ENCODE peak calls at places on chromosomes 11 and 22, in ten cellular contexts. U, R, C, W, E, X, M, I, Q and G are unnamed samples.
A peak's percentile ranks its signal among the peaks of the same experiment; 100 is the strongest.

GRCh38 chr11:1877211-1878133 is 14.2 kb downstream of the PRR33 start:
- DNase-seq in C (no peak), X (peak; percentile 60), U (peak; percentile 40), W (no peak), Q (no peak), R (no peak), I (peak; percentile 33), E (no peak), M (peak; percentile 29), G (no peak)

GRCh38 chr22:45305456-45306065 is 4.2 kb upstream of the FAM118A start:
- DNase-seq in C (no peak), X (no peak), I (no peak), R (no peak), E (no peak), U (no peak), W (no peak), M (no peak), Q (no peak), G (no peak)

GRCh38 chr22:39087881-39088687 is 9.0 kb upstream of the APOBEC3H start:
- DNase-seq in E (peak; percentile 68), W (no peak), X (no peak), M (no peak), U (no peak), R (peak; percentile 78), Q (no peak), C (no peak), I (no peak), G (no peak)

GRCh38 chr22:24801906-24802504 is 4.0 kb upstream of the SGSM1 start:
- DNase-seq in C (no peak), M (no peak), R (no peak), Q (no peak), X (no peak), E (no peak), U (no peak), I (no peak), W (no peak), G (no peak)

GRCh38 chr22:29082826-29083545 is 10.2 kb downstream of the KREMEN1 start:
- DNase-seq in E (no peak), U (no peak), C (no peak), R (no peak), I (no peak), M (no peak), W (no peak), X (no peak), Q (no peak), G (no peak)

GRCh38 chr11:80748207-80748606 is 1307.4 kb upstream of the TENM4 start:
- DNase-seq in Q (no peak), C (no peak), I (no peak), R (no peak), E (no peak), M (no peak), U (no peak), W (no peak), X (no peak), G (no peak)

GRCh38 chr11:66335531-66336233 is 552 bp downstream of the RIN1 start:
- DNase-seq in X (peak; percentile 81), M (no peak), C (no peak), W (no peak), U (no peak), Q (no peak), R (peak; percentile 78), I (peak; percentile 80), E (no peak), G (no peak)

GRCh38 chr22:30892731-30893221 is 75.8 kb downstream of the MORC2 start:
- DNase-seq in R (no peak), W (no peak), U (no peak), I (no peak), X (no peak), M (no peak), C (no peak), E (no peak), Q (no peak), G (no peak)

GRCh38 chr11:92707173-92707619 is 262.3 kb upstream of the MTNR1B start:
- DNase-seq in W (no peak), R (no peak), U (peak; percentile 28), I (no peak), Q (peak; percentile 76), X (no peak), E (no peak), C (no peak), M (no peak), G (no peak)

GRCh38 chr11:27420722-27421572 is 51.6 kb downstream of the LGR4 start:
- DNase-seq in E (no peak), U (no peak), Q (no peak), I (no peak), X (no peak), C (no peak), W (no peak), R (no peak), M (no peak), G (no peak)

GRCh38 chr11:34208266-34209135 is 103.1 kb downstream of the NAT10 start:
- DNase-seq in R (no peak), I (peak; percentile 63), W (no peak), M (no peak), E (no peak), X (no peak), C (no peak), U (no peak), Q (no peak), G (no peak)

GRCh38 chr11:130785376-130786110 is 130.7 kb downstream of the SNX19 start:
- DNase-seq in E (no peak), Q (no peak), R (no peak), W (no peak), U (no peak), M (no peak), X (no peak), I (peak; percentile 21), C (no peak), G (no peak)